ENCODE peak calls at places on chromosomes 11 and 22, in eight cellular contexts. One of them, this sample, is unnamed.

GRCh38 chr11:88310246-88310645 is 27.3 kb downstream of the CTSC start:
- DNase-seq in left ventricle myocardium inferior: no peak
- DNase-seq in tibial nerve: no peak
- DNase-seq in CD8-positive, alpha-beta memory T cell: no peak
- DNase-seq in A549: no peak
- DNase-seq in Peyer's patch: no peak
- DNase-seq in CD8-positive, alpha-beta T cell: no peak
- DNase-seq in heart right ventricle: no peak
- DNase-seq in this sample: no peak

GRCh38 chr11:120137187-120137610 is 714 bp downstream of the TRIM29 start:
- DNase-seq in left ventricle myocardium inferior: no peak
- DNase-seq in tibial nerve: no peak
- DNase-seq in A549: no peak
- DNase-seq in heart right ventricle: no peak
- DNase-seq in CD8-positive, alpha-beta memory T cell: no peak
- DNase-seq in CD8-positive, alpha-beta T cell: no peak
- DNase-seq in Peyer's patch: peak; percentile 43
- DNase-seq in this sample: no peak

GRCh38 chr22:44393066-44393465 is 80.3 kb upstream of the SHISAL1 start:
- DNase-seq in CD8-positive, alpha-beta memory T cell: no peak
- DNase-seq in Peyer's patch: peak; percentile 9
- DNase-seq in CD8-positive, alpha-beta T cell: no peak
- DNase-seq in left ventricle myocardium inferior: peak; percentile 6
- DNase-seq in A549: no peak
- DNase-seq in tibial nerve: no peak
- DNase-seq in heart right ventricle: no peak
- DNase-seq in this sample: no peak

GRCh38 chr11:107683070-107683469 is 28.8 kb downstream of the SLN start:
- DNase-seq in CD8-positive, alpha-beta memory T cell: no peak
- DNase-seq in Peyer's patch: no peak
- DNase-seq in left ventricle myocardium inferior: no peak
- DNase-seq in A549: no peak
- DNase-seq in heart right ventricle: no peak
- DNase-seq in tibial nerve: no peak
- DNase-seq in CD8-positive, alpha-beta T cell: no peak
- DNase-seq in this sample: no peak

GRCh38 chr22:19598054-19598855 is 74.0 kb upstream of the CLDN5 start:
- DNase-seq in CD8-positive, alpha-beta T cell: peak; percentile 43
- DNase-seq in left ventricle myocardium inferior: no peak
- DNase-seq in Peyer's patch: peak; percentile 44
- DNase-seq in heart right ventricle: no peak
- DNase-seq in CD8-positive, alpha-beta memory T cell: no peak
- DNase-seq in tibial nerve: no peak
- DNase-seq in A549: no peak
- DNase-seq in this sample: no peak

GRCh38 chr11:14179126-14179820 is 179.7 kb downstream of the RRAS2 start:
- DNase-seq in CD8-positive, alpha-beta T cell: no peak
- DNase-seq in CD8-positive, alpha-beta memory T cell: no peak
- DNase-seq in tibial nerve: no peak
- DNase-seq in Peyer's patch: no peak
- DNase-seq in A549: no peak
- DNase-seq in left ventricle myocardium inferior: no peak
- DNase-seq in heart right ventricle: no peak
- DNase-seq in this sample: no peak

GRCh38 chr11:113106507-113106906 is 145.3 kb downstream of the NCAM1 start:
- DNase-seq in tibial nerve: no peak
- DNase-seq in A549: no peak
- DNase-seq in heart right ventricle: no peak
- DNase-seq in Peyer's patch: no peak
- DNase-seq in CD8-positive, alpha-beta T cell: no peak
- DNase-seq in left ventricle myocardium inferior: no peak
- DNase-seq in CD8-positive, alpha-beta memory T cell: no peak
- DNase-seq in this sample: no peak

GRCh38 chr22:35425971-35426800 is 26.2 kb downstream of the MCM5 start:
- DNase-seq in left ventricle myocardium inferior: no peak
- DNase-seq in heart right ventricle: no peak
- DNase-seq in Peyer's patch: no peak
- DNase-seq in A549: no peak
- DNase-seq in CD8-positive, alpha-beta memory T cell: no peak
- DNase-seq in tibial nerve: no peak
- DNase-seq in CD8-positive, alpha-beta T cell: no peak
- DNase-seq in this sample: no peak

GRCh38 chr11:8658210-8658968 is 24.1 kb downstream of the TRIM66 start:
- DNase-seq in tibial nerve: no peak
- DNase-seq in left ventricle myocardium inferior: no peak
- DNase-seq in CD8-positive, alpha-beta T cell: no peak
- DNase-seq in heart right ventricle: no peak
- DNase-seq in CD8-positive, alpha-beta memory T cell: no peak
- DNase-seq in Peyer's patch: no peak
- DNase-seq in A549: no peak
- DNase-seq in this sample: no peak

GRCh38 chr11:99325807-99326206 is 305.1 kb downstream of the CNTN5 start:
- DNase-seq in Peyer's patch: no peak
- DNase-seq in CD8-positive, alpha-beta T cell: no peak
- DNase-seq in A549: peak; percentile 65
- DNase-seq in CD8-positive, alpha-beta memory T cell: no peak
- DNase-seq in tibial nerve: no peak
- DNase-seq in heart right ventricle: no peak
- DNase-seq in left ventricle myocardium inferior: no peak
- DNase-seq in this sample: no peak

GRCh38 chr11:16806791-16807190 is 68.3 kb downstream of the C11orf58 start:
- DNase-seq in left ventricle myocardium inferior: peak; percentile 52
- DNase-seq in tibial nerve: no peak
- DNase-seq in heart right ventricle: peak; percentile 41
- DNase-seq in Peyer's patch: no peak
- DNase-seq in A549: no peak
- DNase-seq in CD8-positive, alpha-beta memory T cell: no peak
- DNase-seq in CD8-positive, alpha-beta T cell: no peak
- DNase-seq in this sample: no peak

GRCh38 chr22:44403166-44403565 is 90.4 kb upstream of the SHISAL1 start:
- DNase-seq in CD8-positive, alpha-beta memory T cell: no peak
- DNase-seq in Peyer's patch: no peak
- DNase-seq in tibial nerve: no peak
- DNase-seq in left ventricle myocardium inferior: peak; percentile 7
- DNase-seq in heart right ventricle: no peak
- DNase-seq in CD8-positive, alpha-beta T cell: no peak
- DNase-seq in A549: no peak
- DNase-seq in this sample: no peak

GRCh38 chr11:102422817-102423725 is 29.5 kb downstream of the TMEM123 start:
- DNase-seq in Peyer's patch: no peak
- DNase-seq in CD8-positive, alpha-beta memory T cell: no peak
- DNase-seq in tibial nerve: no peak
- DNase-seq in left ventricle myocardium inferior: no peak
- DNase-seq in CD8-positive, alpha-beta T cell: no peak
- DNase-seq in A549: no peak
- DNase-seq in heart right ventricle: no peak
- DNase-seq in this sample: no peak
- H3K9me3 ChIP-seq in Peyer's patch: no peaks in the 10 kb centered on the region
- H3K9me3 ChIP-seq in CD8-positive, alpha-beta memory T cell: no peaks in the 10 kb centered on the region
- H3K9me3 ChIP-seq in tibial nerve: no peaks in the 10 kb centered on the region
- H3K9me3 ChIP-seq in left ventricle myocardium inferior: peaks cover 8% of the 10 kb centered on the region
- H3K9me3 ChIP-seq in CD8-positive, alpha-beta T cell: no peaks in the 10 kb centered on the region
- H3K9me3 ChIP-seq in A549: peaks cover 7% of the 10 kb centered on the region
- H3K9me3 ChIP-seq in heart right ventricle: peaks cover 5% of the 10 kb centered on the region
- H3K9me3 ChIP-seq in this sample: no peaks in the 10 kb centered on the region

GRCh38 chr22:47535681-47536080 is 773.2 kb downstream of the TBC1D22A start:
- DNase-seq in Peyer's patch: no peak
- DNase-seq in CD8-positive, alpha-beta T cell: no peak
- DNase-seq in CD8-positive, alpha-beta memory T cell: no peak
- DNase-seq in left ventricle myocardium inferior: no peak
- DNase-seq in heart right ventricle: no peak
- DNase-seq in tibial nerve: no peak
- DNase-seq in A549: no peak
- DNase-seq in this sample: no peak
- H3K9me3 ChIP-seq in Peyer's patch: no peaks in the 10 kb centered on the region
- H3K9me3 ChIP-seq in CD8-positive, alpha-beta T cell: no peaks in the 10 kb centered on the region
- H3K9me3 ChIP-seq in CD8-positive, alpha-beta memory T cell: no peaks in the 10 kb centered on the region
- H3K9me3 ChIP-seq in left ventricle myocardium inferior: peaks cover 16% of the 10 kb centered on the region
- H3K9me3 ChIP-seq in heart right ventricle: no peaks in the 10 kb centered on the region
- H3K9me3 ChIP-seq in tibial nerve: no peaks in the 10 kb centered on the region
- H3K9me3 ChIP-seq in A549: no peaks in the 10 kb centered on the region
- H3K9me3 ChIP-seq in this sample: no peaks in the 10 kb centered on the region

GRCh38 chr22:22667966-22668880 is 23.8 kb downstream of the GGTLC2 start:
- DNase-seq in left ventricle myocardium inferior: no peak
- DNase-seq in A549: no peak
- DNase-seq in CD8-positive, alpha-beta T cell: no peak
- DNase-seq in Peyer's patch: no peak
- DNase-seq in tibial nerve: no peak
- DNase-seq in heart right ventricle: no peak
- DNase-seq in CD8-positive, alpha-beta memory T cell: no peak
- DNase-seq in this sample: no peak

GRCh38 chr22:22673099-22673498 is 28.7 kb downstream of the GGTLC2 start:
- DNase-seq in tibial nerve: no peak
- DNase-seq in heart right ventricle: no peak
- DNase-seq in CD8-positive, alpha-beta memory T cell: no peak
- DNase-seq in left ventricle myocardium inferior: no peak
- DNase-seq in Peyer's patch: no peak
- DNase-seq in A549: no peak
- DNase-seq in CD8-positive, alpha-beta T cell: no peak
- DNase-seq in this sample: no peak

GRCh38 chr22:22671506-22671905 is 27.1 kb downstream of the GGTLC2 start:
- DNase-seq in Peyer's patch: no peak
- DNase-seq in tibial nerve: no peak
- DNase-seq in A549: no peak
- DNase-seq in CD8-positive, alpha-beta memory T cell: no peak
- DNase-seq in CD8-positive, alpha-beta T cell: no peak
- DNase-seq in heart right ventricle: no peak
- DNase-seq in left ventricle myocardium inferior: no peak
- DNase-seq in this sample: no peak

GRCh38 chr22:22669093-22669492 is 24.7 kb downstream of the GGTLC2 start:
- DNase-seq in tibial nerve: no peak
- DNase-seq in heart right ventricle: no peak
- DNase-seq in A549: no peak
- DNase-seq in CD8-positive, alpha-beta T cell: no peak
- DNase-seq in left ventricle myocardium inferior: no peak
- DNase-seq in CD8-positive, alpha-beta memory T cell: no peak
- DNase-seq in Peyer's patch: no peak
- DNase-seq in this sample: no peak

GRCh38 chr22:22670076-22670795 is 25.8 kb downstream of the GGTLC2 start:
- DNase-seq in heart right ventricle: no peak
- DNase-seq in left ventricle myocardium inferior: no peak
- DNase-seq in A549: no peak
- DNase-seq in Peyer's patch: no peak
- DNase-seq in CD8-positive, alpha-beta T cell: no peak
- DNase-seq in CD8-positive, alpha-beta memory T cell: no peak
- DNase-seq in tibial nerve: no peak
- DNase-seq in this sample: no peak
- H3K9me3 ChIP-seq in heart right ventricle: peaks cover 11% of the 10 kb centered on the region
- H3K9me3 ChIP-seq in left ventricle myocardium inferior: peaks cover 11% of the 10 kb centered on the region
- H3K9me3 ChIP-seq in A549: peaks cover 12% of the 10 kb centered on the region
- H3K9me3 ChIP-seq in Peyer's patch: no peaks in the 10 kb centered on the region
- H3K9me3 ChIP-seq in CD8-positive, alpha-beta T cell: no peaks in the 10 kb centered on the region
- H3K9me3 ChIP-seq in CD8-positive, alpha-beta memory T cell: no peaks in the 10 kb centered on the region
- H3K9me3 ChIP-seq in tibial nerve: no peaks in the 10 kb centered on the region
- H3K9me3 ChIP-seq in this sample: peaks cover 9% of the 10 kb centered on the region

DNA sequence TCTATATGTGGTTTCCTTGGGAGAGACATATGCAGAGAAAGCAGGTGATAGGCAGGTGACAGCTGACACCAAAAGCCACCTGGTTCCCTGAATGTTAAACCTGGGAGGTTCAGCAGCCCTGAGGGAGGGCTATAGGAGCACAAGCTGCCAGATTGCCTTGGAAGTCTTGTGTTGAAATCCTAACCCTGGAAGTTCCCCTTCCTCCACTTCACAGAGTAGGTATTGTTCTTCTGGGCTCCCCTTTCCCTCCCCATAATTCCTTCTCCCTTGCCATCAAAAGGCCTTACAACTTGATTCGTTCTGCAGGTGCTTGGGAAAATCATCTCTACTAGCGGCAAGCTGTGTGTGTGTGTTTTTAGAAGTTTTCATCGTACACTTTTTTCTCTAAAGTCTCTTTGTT is 5.4 kb downstream of the LDLRAD3 start:
- DNase-seq in Peyer's patch: no peak
- DNase-seq in CD8-positive, alpha-beta T cell: no peak
- DNase-seq in left ventricle myocardium inferior: no peak
- DNase-seq in tibial nerve: no peak
- DNase-seq in heart right ventricle: no peak
- DNase-seq in A549: no peak
- DNase-seq in CD8-positive, alpha-beta memory T cell: no peak
- DNase-seq in this sample: no peak
- H3K9me3 ChIP-seq in Peyer's patch: no peaks in the 10 kb centered on the region
- H3K9me3 ChIP-seq in CD8-positive, alpha-beta T cell: no peaks in the 10 kb centered on the region
- H3K9me3 ChIP-seq in left ventricle myocardium inferior: no peaks in the 10 kb centered on the region
- H3K9me3 ChIP-seq in tibial nerve: no peaks in the 10 kb centered on the region
- H3K9me3 ChIP-seq in heart right ventricle: no peaks in the 10 kb centered on the region
- H3K9me3 ChIP-seq in A549: no peaks in the 10 kb centered on the region
- H3K9me3 ChIP-seq in CD8-positive, alpha-beta memory T cell: no peaks in the 10 kb centered on the region
- H3K9me3 ChIP-seq in this sample: no peaks in the 10 kb centered on the region

GRCh38 chr11:134371436-134372185 is 39.8 kb downstream of the GLB1L2 start:
- DNase-seq in tibial nerve: no peak
- DNase-seq in heart right ventricle: no peak
- DNase-seq in CD8-positive, alpha-beta T cell: no peak
- DNase-seq in A549: no peak
- DNase-seq in Peyer's patch: no peak
- DNase-seq in left ventricle myocardium inferior: no peak
- DNase-seq in CD8-positive, alpha-beta memory T cell: no peak
- DNase-seq in this sample: no peak
- H3K9me3 ChIP-seq in tibial nerve: no peaks in the 10 kb centered on the region
- H3K9me3 ChIP-seq in heart right ventricle: no peaks in the 10 kb centered on the region
- H3K9me3 ChIP-seq in CD8-positive, alpha-beta T cell: no peaks in the 10 kb centered on the region
- H3K9me3 ChIP-seq in A549: no peaks in the 10 kb centered on the region
- H3K9me3 ChIP-seq in Peyer's patch: no peaks in the 10 kb centered on the region
- H3K9me3 ChIP-seq in left ventricle myocardium inferior: no peaks in the 10 kb centered on the region
- H3K9me3 ChIP-seq in CD8-positive, alpha-beta memory T cell: no peaks in the 10 kb centered on the region
- H3K9me3 ChIP-seq in this sample: no peaks in the 10 kb centered on the region

GRCh38 chr11:129910360-129910759 is 15.0 kb upstream of the NFRKB start:
- DNase-seq in A549: no peak
- DNase-seq in tibial nerve: no peak
- DNase-seq in left ventricle myocardium inferior: no peak
- DNase-seq in heart right ventricle: no peak
- DNase-seq in Peyer's patch: no peak
- DNase-seq in CD8-positive, alpha-beta T cell: no peak
- DNase-seq in CD8-positive, alpha-beta memory T cell: no peak
- DNase-seq in this sample: no peak
- H3K9me3 ChIP-seq in A549: no peaks in the 10 kb centered on the region
- H3K9me3 ChIP-seq in tibial nerve: no peaks in the 10 kb centered on the region
- H3K9me3 ChIP-seq in left ventricle myocardium inferior: no peaks in the 10 kb centered on the region
- H3K9me3 ChIP-seq in heart right ventricle: no peaks in the 10 kb centered on the region
- H3K9me3 ChIP-seq in Peyer's patch: no peaks in the 10 kb centered on the region
- H3K9me3 ChIP-seq in CD8-positive, alpha-beta T cell: no peaks in the 10 kb centered on the region
- H3K9me3 ChIP-seq in CD8-positive, alpha-beta memory T cell: no peaks in the 10 kb centered on the region
- H3K9me3 ChIP-seq in this sample: no peaks in the 10 kb centered on the region

This sample was measured in heart left ventricle.